ENCODE peak calls at places on chromosomes 13 and 19, in five cellular contexts. One of them, this sample, is unnamed.

GRCh38 chr13:105240356-105240755 is 1295.1 kb downstream of the EFNB2 start:
- DNase-seq in amniotic stem cell: no peak
- DNase-seq in occipital lobe: no peak
- DNase-seq in activated T-helper 2 cell treated with anti-CD3 and anti-CD28 coated beads, Interferon-gamma antibody, Interleukin-2, Interleukin-4, amounts not matched to agents 10 μg/mL and 5 μg/mL and 100 μg/mL, durations not matched to agents 14 hours and 24 hours and 36 hours: no peak
- DNase-seq in GM19239: no peak
- DNase-seq in this sample: no peak

GRCh38 chr19:54159352-54160181 is at the start of gene LENG1:
- DNase-seq in amniotic stem cell: peak; percentile 100
- DNase-seq in occipital lobe: peak; percentile 99
- DNase-seq in activated T-helper 2 cell treated with anti-CD3 and anti-CD28 coated beads, Interferon-gamma antibody, Interleukin-2, Interleukin-4, amounts not matched to agents 10 μg/mL and 5 μg/mL and 100 μg/mL, durations not matched to agents 14 hours and 24 hours and 36 hours: peak; percentile 99
- DNase-seq in GM19239: peak; percentile 97
- DNase-seq in this sample: peak; percentile 97

GRCh38 chr13:62092536-62092935 is 676.9 kb upstream of the PCDH20 start:
- DNase-seq in amniotic stem cell: no peak
- DNase-seq in occipital lobe: no peak
- DNase-seq in activated T-helper 2 cell treated with anti-CD3 and anti-CD28 coated beads, Interferon-gamma antibody, Interleukin-2, Interleukin-4, amounts not matched to agents 10 μg/mL and 5 μg/mL and 100 μg/mL, durations not matched to agents 14 hours and 24 hours and 36 hours: no peak
- DNase-seq in GM19239: no peak
- DNase-seq in this sample: no peak

GRCh38 chr19:18464646-18465045 is 26.7 kb upstream of the ISYNA1 start:
- DNase-seq in amniotic stem cell: peak; percentile 35
- DNase-seq in occipital lobe: peak; percentile 75
- DNase-seq in activated T-helper 2 cell treated with anti-CD3 and anti-CD28 coated beads, Interferon-gamma antibody, Interleukin-2, Interleukin-4, amounts not matched to agents 10 μg/mL and 5 μg/mL and 100 μg/mL, durations not matched to agents 14 hours and 24 hours and 36 hours: no peak
- DNase-seq in GM19239: no peak
- DNase-seq in this sample: no peak

GRCh38 chr13:35797244-35797643 is 320.8 kb upstream of the MAB21L1 start:
- DNase-seq in amniotic stem cell: no peak
- DNase-seq in occipital lobe: no peak
- DNase-seq in activated T-helper 2 cell treated with anti-CD3 and anti-CD28 coated beads, Interferon-gamma antibody, Interleukin-2, Interleukin-4, amounts not matched to agents 10 μg/mL and 5 μg/mL and 100 μg/mL, durations not matched to agents 14 hours and 24 hours and 36 hours: no peak
- DNase-seq in GM19239: no peak
- DNase-seq in this sample: no peak

GRCh38 chr13:80171096-80171495 is 169.8 kb downstream of the SPRY2 start:
- DNase-seq in amniotic stem cell: no peak
- DNase-seq in occipital lobe: no peak
- DNase-seq in activated T-helper 2 cell treated with anti-CD3 and anti-CD28 coated beads, Interferon-gamma antibody, Interleukin-2, Interleukin-4, amounts not matched to agents 10 μg/mL and 5 μg/mL and 100 μg/mL, durations not matched to agents 14 hours and 24 hours and 36 hours: no peak
- DNase-seq in GM19239: no peak
- DNase-seq in this sample: no peak

GRCh38 chr19:43476606-43477005 is 11.2 kb upstream of the LYPD3 start:
- DNase-seq in amniotic stem cell: peak; percentile 4
- DNase-seq in occipital lobe: no peak
- DNase-seq in activated T-helper 2 cell treated with anti-CD3 and anti-CD28 coated beads, Interferon-gamma antibody, Interleukin-2, Interleukin-4, amounts not matched to agents 10 μg/mL and 5 μg/mL and 100 μg/mL, durations not matched to agents 14 hours and 24 hours and 36 hours: no peak
- DNase-seq in GM19239: no peak
- DNase-seq in this sample: no peak

GRCh38 chr13:40306817-40307216 is 359.6 kb downstream of the FOXO1 start:
- DNase-seq in amniotic stem cell: no peak
- DNase-seq in occipital lobe: no peak
- DNase-seq in activated T-helper 2 cell treated with anti-CD3 and anti-CD28 coated beads, Interferon-gamma antibody, Interleukin-2, Interleukin-4, amounts not matched to agents 10 μg/mL and 5 μg/mL and 100 μg/mL, durations not matched to agents 14 hours and 24 hours and 36 hours: no peak
- DNase-seq in GM19239: no peak
- DNase-seq in this sample: peak; percentile 53

GRCh38 chr13:101453784-101454201 is 1.3 kb downstream of the ITGBL1 start:
- DNase-seq in amniotic stem cell: no peak
- DNase-seq in occipital lobe: no peak
- DNase-seq in activated T-helper 2 cell treated with anti-CD3 and anti-CD28 coated beads, Interferon-gamma antibody, Interleukin-2, Interleukin-4, amounts not matched to agents 10 μg/mL and 5 μg/mL and 100 μg/mL, durations not matched to agents 14 hours and 24 hours and 36 hours: no peak
- DNase-seq in GM19239: no peak
- DNase-seq in this sample: no peak

GRCh38 chr19:46002678-46003275 is 7.5 kb downstream of the CCDC61 start:
- DNase-seq in amniotic stem cell: no peak
- DNase-seq in occipital lobe: no peak
- DNase-seq in activated T-helper 2 cell treated with anti-CD3 and anti-CD28 coated beads, Interferon-gamma antibody, Interleukin-2, Interleukin-4, amounts not matched to agents 10 μg/mL and 5 μg/mL and 100 μg/mL, durations not matched to agents 14 hours and 24 hours and 36 hours: no peak
- DNase-seq in GM19239: no peak
- DNase-seq in this sample: no peak

GRCh38 chr19:44182145-44182544 is 17.2 kb downstream of the ZNF226 start:
- DNase-seq in amniotic stem cell: no peak
- DNase-seq in occipital lobe: no peak
- DNase-seq in activated T-helper 2 cell treated with anti-CD3 and anti-CD28 coated beads, Interferon-gamma antibody, Interleukin-2, Interleukin-4, amounts not matched to agents 10 μg/mL and 5 μg/mL and 100 μg/mL, durations not matched to agents 14 hours and 24 hours and 36 hours: no peak
- DNase-seq in GM19239: no peak
- DNase-seq in this sample: no peak

GRCh38 chr13:108917581-108917980 is 288.2 kb downstream of the MYO16 start:
- DNase-seq in amniotic stem cell: no peak
- DNase-seq in occipital lobe: no peak
- DNase-seq in activated T-helper 2 cell treated with anti-CD3 and anti-CD28 coated beads, Interferon-gamma antibody, Interleukin-2, Interleukin-4, amounts not matched to agents 10 μg/mL and 5 μg/mL and 100 μg/mL, durations not matched to agents 14 hours and 24 hours and 36 hours: no peak
- DNase-seq in GM19239: no peak
- DNase-seq in this sample: no peak

GRCh38 chr13:39263033-39263432 is 224.8 kb downstream of the NHLRC3 start:
- DNase-seq in amniotic stem cell: no peak
- DNase-seq in occipital lobe: no peak
- DNase-seq in activated T-helper 2 cell treated with anti-CD3 and anti-CD28 coated beads, Interferon-gamma antibody, Interleukin-2, Interleukin-4, amounts not matched to agents 10 μg/mL and 5 μg/mL and 100 μg/mL, durations not matched to agents 14 hours and 24 hours and 36 hours: peak; percentile 17
- DNase-seq in GM19239: peak; percentile 34
- DNase-seq in this sample: peak; percentile 32

GRCh38 chr13:98544105-98544710 is 32.7 kb downstream of the STK24 start:
- DNase-seq in amniotic stem cell: no peak
- DNase-seq in occipital lobe: no peak
- DNase-seq in activated T-helper 2 cell treated with anti-CD3 and anti-CD28 coated beads, Interferon-gamma antibody, Interleukin-2, Interleukin-4, amounts not matched to agents 10 μg/mL and 5 μg/mL and 100 μg/mL, durations not matched to agents 14 hours and 24 hours and 36 hours: no peak
- DNase-seq in GM19239: no peak
- DNase-seq in this sample: no peak

This sample was measured in stimulated activated naive CD8-positive, alpha-beta T cell treated with anti-CD3 and anti-CD28 coated beads, Interleukin-15, amount 100 ng/mL, for 72 hours.